ENCODE peak calls at places on chromosomes 1 and 21, in eight cellular contexts. H, T, S, R, O, K, A and J are unnamed samples.

GRCh38 chr1:14929547-14930223 is 223.9 kb upstream of the TMEM51 start:
- DNase-seq in H (no peak), T (no peak), S (peak; percentile 25), R (peak; percentile 63), O (no peak), K (peak; percentile 58), A (no peak), J (peak; percentile 29)

GRCh38 chr1:39540504-39541031 is 36.0 kb downstream of the PABPC4 start:
- DNase-seq in H (no peak), T (no peak), S (no peak), R (peak; percentile 82), O (no peak), K (no peak), A (peak; percentile 6), J (peak; percentile 51)

GRCh38 chr1:178501705-178502329 is 5.1 kb upstream of the CLEC20A start:
- DNase-seq in H (peak; percentile 92), T (peak; percentile 86), S (peak; percentile 62), R (peak; percentile 77), O (peak; percentile 12), K (peak; percentile 38), A (peak; percentile 36), J (peak; percentile 76)

GRCh38 chr1:62311473-62311943 is 7.7 kb downstream of the KANK4 start:
- DNase-seq in H (no peak), T (no peak), S (no peak), R (no peak), O (no peak), K (no peak), A (no peak), J (no peak)

GRCh38 chr1:5744911-5745431 is 247.3 kb downstream of the NPHP4 start:
- DNase-seq in H (no peak), T (no peak), S (no peak), R (peak; percentile 6), O (no peak), K (no peak), A (no peak), J (no peak)

GRCh38 chr21:16198546-16198945 is 468.8 kb downstream of the USP25 start:
- DNase-seq in H (no peak), T (no peak), S (no peak), R (peak; percentile 26), O (no peak), K (no peak), A (no peak), J (peak; percentile 18)

GRCh38 chr1:177170756-177171535 is at the start of gene BRINP2:
- DNase-seq in H (peak; percentile 87), T (peak; percentile 78), S (peak; percentile 46), R (peak; percentile 31), O (no peak), K (no peak), A (no peak), J (peak; percentile 16)

GRCh38 chr1:29394521-29394921 is 158.2 kb downstream of the PTPRU start:
- DNase-seq in H (no peak), T (no peak), S (no peak), R (no peak), O (no peak), K (no peak), A (no peak), J (no peak)

GRCh38 chr1:54335396-54336056 is 70.7 kb downstream of the SSBP3 start:
- DNase-seq in H (no peak), T (peak; percentile 70), S (no peak), R (peak; percentile 96), O (no peak), K (peak; percentile 94), A (peak; percentile 80), J (peak; percentile 97)

GRCh38 chr1:183457449-183457848 is 14.8 kb upstream of the SMG7 start:
- DNase-seq in H (no peak), T (no peak), S (no peak), R (no peak), O (no peak), K (no peak), A (no peak), J (no peak)

GRCh38 chr1:21647431-21648373 is 21.5 kb downstream of the RAP1GAP start:
- DNase-seq in H (peak; percentile 91), T (peak; percentile 83), S (peak; percentile 55), R (peak; percentile 64), O (no peak), K (peak; percentile 61), A (peak; percentile 30), J (peak; percentile 71)

GRCh38 chr1:65590279-65590678 is 169.8 kb downstream of the LEPR start:
- DNase-seq in H (no peak), T (no peak), S (no peak), R (no peak), O (no peak), K (no peak), A (no peak), J (no peak)

GRCh38 chr1:9437931-9438330 is 101.3 kb upstream of the SLC25A33 start:
- DNase-seq in H (no peak), T (no peak), S (no peak), R (peak; percentile 38), O (no peak), K (no peak), A (no peak), J (peak; percentile 54)

GRCh38 chr1:114545796-114546195 is 34.8 kb upstream of the TRIM33 start:
- DNase-seq in H (no peak), T (no peak), S (no peak), R (no peak), O (no peak), K (no peak), A (no peak), J (no peak)

GRCh38 chr1:219702551-219703215 is 89.8 kb upstream of the ZC3H11B start:
- DNase-seq in H (no peak), T (no peak), S (no peak), R (peak; percentile 16), O (no peak), K (no peak), A (no peak), J (peak; percentile 24)

GRCh38 chr1:158145173-158145719 is 35.4 kb upstream of the CD1D start:
- DNase-seq in H (no peak), T (no peak), S (peak; percentile 22), R (peak; percentile 95), O (no peak), K (peak; percentile 27), A (no peak), J (peak; percentile 92)

GRCh38 chr1:106899644-106900043 is 156.8 kb upstream of the PRMT6 start:
- DNase-seq in H (no peak), T (no peak), S (no peak), R (no peak), O (no peak), K (no peak), A (no peak), J (no peak)

GRCh38 chr1:94865369-94865768 is 45.2 kb downstream of the SLC44A3 start:
- DNase-seq in H (no peak), T (no peak), S (no peak), R (peak; percentile 91), O (no peak), K (no peak), A (no peak), J (peak; percentile 84)

GRCh38 chr1:63323866-63324778 is 1.8 kb downstream of the FOXD3 start:
- DNase-seq in H (peak; percentile 49), T (no peak), S (peak; percentile 5), R (no peak), O (no peak), K (no peak), A (no peak), J (no peak)

GRCh38 chr1:31739281-31739853 is 24.8 kb downstream of the ADGRB2 start:
- DNase-seq in H (peak; percentile 62), T (no peak), S (no peak), R (no peak), O (no peak), K (no peak), A (no peak), J (no peak)

GRCh38 chr1:210372931-210373627 is 44.4 kb downstream of the HHAT start:
- DNase-seq in H (no peak), T (no peak), S (no peak), R (no peak), O (no peak), K (no peak), A (no peak), J (no peak)

GRCh38 chr1:154992721-154993571 is 440 bp upstream of the LENEP start:
- DNase-seq in H (no peak), T (no peak), S (peak; percentile 63), R (peak; percentile 57), O (no peak), K (no peak), A (no peak), J (peak; percentile 67)

GRCh38 chr1:222618880-222619321 is 1.0 kb downstream of the MIA3 start:
- DNase-seq in H (peak; percentile 29), T (peak; percentile 51), S (no peak), R (peak; percentile 48), O (no peak), K (no peak), A (no peak), J (peak; percentile 33)

GRCh38 chr1:240946926-240947325 is 335.0 kb upstream of the GREM2 start:
- DNase-seq in H (peak; percentile 23), T (peak; percentile 47), S (peak; percentile 46), R (peak; percentile 40), O (no peak), K (peak; percentile 30), A (peak; percentile 32), J (peak; percentile 42)
- TF ChIP-seq CTCF in H (peak; percentile 42), T (peak; percentile 55), S (peak; percentile 60), R (peak; percentile 54), O (peak; percentile 55), K (peak; percentile 67), A (peak; percentile 76), J (peak; percentile 35)

DNA sequence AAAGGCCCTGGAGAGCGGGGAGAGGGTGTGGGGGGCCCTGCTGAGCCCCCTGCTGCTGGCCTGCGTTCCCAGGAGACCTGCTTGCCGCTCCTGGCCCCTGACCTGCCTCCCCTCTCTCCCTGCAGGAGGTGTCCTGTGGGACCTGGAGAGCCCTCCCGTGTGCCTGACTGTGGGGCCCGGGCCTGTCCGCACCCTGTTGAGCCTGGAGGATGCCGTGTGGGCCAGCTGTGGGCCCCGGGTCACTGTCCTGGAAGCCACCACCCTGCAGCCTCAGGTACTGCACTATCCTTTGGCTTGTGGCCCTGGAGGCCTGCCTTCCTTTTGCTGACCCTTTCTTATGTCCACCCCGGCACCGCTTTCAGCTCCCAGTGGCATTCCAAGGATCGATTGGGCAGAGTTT is 90.8 kb upstream of the ACTL8 start:
- DNase-seq in H (no peak), T (no peak), S (no peak), R (no peak), O (no peak), K (no peak), A (no peak), J (no peak)
- TF ChIP-seq CTCF in H (no peak), T (no peak), S (no peak), R (no peak), O (no peak), K (no peak), A (no peak), J (no peak)

DNA sequence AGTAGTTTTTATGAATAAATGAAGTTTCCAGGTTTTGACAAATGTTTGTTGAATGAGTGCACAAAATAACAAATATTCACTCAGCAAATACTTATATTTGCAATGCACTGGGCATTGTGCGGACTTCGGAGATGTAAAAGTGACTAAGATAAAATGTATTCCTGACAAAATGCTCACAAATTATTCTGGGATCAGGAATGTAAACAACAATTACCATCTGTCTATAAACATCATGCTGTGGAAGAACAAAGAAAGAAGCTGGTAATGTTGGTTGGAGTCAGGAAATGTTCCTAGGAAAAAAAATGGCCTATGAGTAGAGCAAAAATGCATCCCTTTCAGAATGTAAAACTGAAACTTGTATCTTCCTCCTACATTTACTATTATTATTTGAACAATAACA is 68.5 kb downstream of the CRB1 start:
- DNase-seq in H (no peak), T (no peak), S (no peak), R (no peak), O (no peak), K (no peak), A (no peak), J (no peak)
- TF ChIP-seq CTCF in H (no peak), T (no peak), S (no peak), R (no peak), O (no peak), K (no peak), A (no peak), J (no peak)

GRCh38 chr21:38696617-38697016 is 109.1 kb upstream of the ETS2 start:
- DNase-seq in H (peak; percentile 16), T (no peak), S (no peak), R (no peak), O (no peak), K (no peak), A (no peak), J (no peak)
- TF ChIP-seq CTCF in H (no peak), T (no peak), S (no peak), R (no peak), O (peak; percentile 15), K (no peak), A (no peak), J (no peak)